ENCODE peak calls at places on chromosomes 7 and 10, in four cellular contexts. One of them, this sample, is unnamed.

GRCh38 chr10:24858244-24858907 is 94.0 kb downstream of the PRTFDC1 start:
- DNase-seq in AG04450: no peak
- DNase-seq in endodermal cell: peak; percentile 51
- DNase-seq in epithelial cell of esophagus: peak; percentile 59
- DNase-seq in this sample: no peak

GRCh38 chr7:133528796-133529195 is 275.9 kb downstream of the EXOC4 start:
- DNase-seq in endodermal cell: no peak
- DNase-seq in epithelial cell of esophagus: no peak
- DNase-seq in AG04450: no peak
- DNase-seq in this sample: no peak

GRCh38 chr7:51019891-51020855 is 237.5 kb upstream of the GRB10 start:
- DNase-seq in endodermal cell: no peak
- DNase-seq in epithelial cell of esophagus: no peak
- DNase-seq in AG04450: no peak
- DNase-seq in this sample: peak; percentile 54

GRCh38 chr10:110378533-110379108 is 73.9 kb upstream of the SMNDC1 start:
- DNase-seq in endodermal cell: no peak
- DNase-seq in AG04450: no peak
- DNase-seq in epithelial cell of esophagus: no peak
- DNase-seq in this sample: no peak

GRCh38 chr10:2981361-2981801 is 86.0 kb upstream of the PFKP start:
- DNase-seq in epithelial cell of esophagus: no peak
- DNase-seq in endodermal cell: no peak
- DNase-seq in AG04450: no peak
- DNase-seq in this sample: peak; percentile 80

GRCh38 chr7:121437470-121437869 is 41.4 kb upstream of the FAM3C start:
- DNase-seq in epithelial cell of esophagus: no peak
- DNase-seq in AG04450: no peak
- DNase-seq in endodermal cell: no peak
- DNase-seq in this sample: no peak

GRCh38 chr7:8625612-8626011 is 192.2 kb downstream of the NXPH1 start:
- DNase-seq in endodermal cell: no peak
- DNase-seq in AG04450: no peak
- DNase-seq in epithelial cell of esophagus: no peak
- DNase-seq in this sample: no peak

GRCh38 chr7:44077681-44078091 is 4.6 kb downstream of the POLM start:
- DNase-seq in endodermal cell: no peak
- DNase-seq in epithelial cell of esophagus: no peak
- DNase-seq in AG04450: no peak
- DNase-seq in this sample: no peak

GRCh38 chr10:129285459-129285858 is 181.6 kb upstream of the MGMT start:
- DNase-seq in epithelial cell of esophagus: no peak
- DNase-seq in endodermal cell: no peak
- DNase-seq in AG04450: no peak
- DNase-seq in this sample: no peak

GRCh38 chr7:158263964-158264748 is 323.5 kb downstream of the PTPRN2 start:
- DNase-seq in epithelial cell of esophagus: no peak
- DNase-seq in AG04450: no peak
- DNase-seq in endodermal cell: no peak
- DNase-seq in this sample: no peak

GRCh38 chr7:142585425-142585824 is 163.8 kb upstream of the PRSS1 start:
- DNase-seq in AG04450: no peak
- DNase-seq in epithelial cell of esophagus: no peak
- DNase-seq in endodermal cell: peak; percentile 61
- DNase-seq in this sample: no peak

GRCh38 chr10:91941426-91941825 is 17.9 kb downstream of the BTAF1 start:
- DNase-seq in epithelial cell of esophagus: peak; percentile 58
- DNase-seq in endodermal cell: no peak
- DNase-seq in AG04450: no peak
- DNase-seq in this sample: no peak

GRCh38 chr10:127298396-127298795 is 102.0 kb upstream of the INSYN2A start:
- DNase-seq in AG04450: no peak
- DNase-seq in endodermal cell: no peak
- DNase-seq in epithelial cell of esophagus: no peak
- DNase-seq in this sample: no peak

GRCh38 chr10:73916761-73917470 is 6.0 kb downstream of the PLAU start:
- DNase-seq in endodermal cell: no peak
- DNase-seq in epithelial cell of esophagus: peak; percentile 46
- DNase-seq in AG04450: no peak
- DNase-seq in this sample: no peak

GRCh38 chr10:117165557-117166419 is 27.7 kb upstream of the VAX1 start:
- DNase-seq in epithelial cell of esophagus: peak; percentile 60
- DNase-seq in endodermal cell: peak; percentile 95
- DNase-seq in AG04450: no peak
- DNase-seq in this sample: no peak

GRCh38 chr7:98365863-98366561 is 34.9 kb downstream of the BAIAP2L1 start:
- DNase-seq in AG04450: no peak
- DNase-seq in endodermal cell: no peak
- DNase-seq in epithelial cell of esophagus: no peak
- DNase-seq in this sample: no peak

GRCh38 chr10:37384923-37385322 is 259.5 kb downstream of the ANKRD30A start:
- DNase-seq in epithelial cell of esophagus: no peak
- DNase-seq in AG04450: no peak
- DNase-seq in endodermal cell: no peak
- DNase-seq in this sample: no peak

GRCh38 chr7:148753224-148753623 is 54.5 kb downstream of the CUL1 start:
- DNase-seq in epithelial cell of esophagus: no peak
- DNase-seq in endodermal cell: no peak
- DNase-seq in AG04450: peak; percentile 13
- DNase-seq in this sample: no peak

GRCh38 chr10:1932617-1933016 is 195.3 kb upstream of the ADARB2 start:
- DNase-seq in AG04450: no peak
- DNase-seq in epithelial cell of esophagus: no peak
- DNase-seq in endodermal cell: no peak
- DNase-seq in this sample: no peak

GRCh38 chr7:12831024-12831423 is 143.6 kb downstream of the ARL4A start:
- DNase-seq in endodermal cell: no peak
- DNase-seq in epithelial cell of esophagus: no peak
- DNase-seq in AG04450: no peak
- DNase-seq in this sample: no peak

This sample was measured in osteocyte.